ENCODE peak calls at places on chromosomes 3 and 15, in four cellular contexts. R is WTC11, J is HepG2, Q is K562. X is an unnamed sample.
A peak's percentile ranks its signal among the peaks of the same experiment; 100 is the strongest.

GRCh38 chr15:52351206-52351907 is 55.8 kb upstream of the MYO5C start:
- DNase-seq in J (no peak), Q (no peak), R (no peak), X (no peak)

GRCh38 chr3:61563614-61564404 is 2.4 kb downstream of the PTPRG start:
- DNase-seq in R (peak; percentile 18), Q (no peak), J (no peak), X (no peak)

GRCh38 chr3:161070252-161070930 is 34.8 kb downstream of the B3GALNT1 start:
- DNase-seq in J (no peak), Q (no peak), R (no peak), X (no peak)

GRCh38 chr3:119352863-119353527 is 58.8 kb downstream of the ARHGAP31 start:
- DNase-seq in R (no peak), J (peak; percentile 43), Q (no peak), X (no peak)

GRCh38 chr3:177832862-177833261 is 635.6 kb upstream of the TBL1XR1 start:
- DNase-seq in Q (no peak), R (no peak), J (no peak), X (no peak)

GRCh38 chr3:10928961-10929471 is 63.5 kb upstream of the SLC6A1 start:
- DNase-seq in Q (no peak), R (no peak), J (no peak), X (no peak)

GRCh38 chr15:50144342-50145120 is 25.5 kb upstream of the ATP8B4 start:
- DNase-seq in Q (no peak), R (no peak), J (no peak), X (no peak)

GRCh38 chr3:70982700-70983140 is 600.8 kb downstream of the FOXP1 start:
- DNase-seq in Q (no peak), J (no peak), R (peak; percentile 14), X (peak; percentile 14)

DNA sequence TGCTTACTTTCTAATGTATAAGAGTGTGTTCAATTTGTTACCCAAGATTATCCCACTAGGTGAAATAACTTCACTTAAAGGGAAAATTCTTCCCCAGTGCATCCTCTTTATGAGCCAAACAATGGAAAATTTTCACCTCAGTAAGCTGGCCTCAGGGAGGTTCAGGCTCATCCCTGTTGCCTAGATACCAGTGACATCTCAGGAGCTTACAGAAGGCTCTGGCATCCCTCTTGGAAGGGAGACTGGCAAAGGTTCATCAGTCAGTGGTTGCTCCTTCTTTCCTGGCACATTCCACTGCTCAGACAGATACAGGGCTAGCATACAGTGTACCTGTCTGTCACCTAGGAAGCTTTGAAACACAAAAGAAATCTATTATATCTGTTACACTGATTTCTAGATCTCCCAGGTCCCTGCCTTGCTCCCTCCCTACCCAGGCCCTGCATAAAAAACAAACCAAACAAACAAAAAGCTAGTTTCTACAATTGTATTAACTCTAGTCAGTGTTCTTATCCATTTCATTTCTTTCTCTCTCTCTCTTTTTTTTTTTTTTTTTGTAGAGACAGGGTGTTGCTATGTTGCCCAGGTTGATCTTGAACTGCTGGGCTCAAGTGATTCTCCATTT is 1.7 kb downstream of the IP6K2 start:
- DNase-seq in J (no peak), R (no peak), Q (no peak), X (no peak)
- TF ChIP-seq ELF4 in J (no peak), R (no peak), Q (no peak), X (no peak)

DNA sequence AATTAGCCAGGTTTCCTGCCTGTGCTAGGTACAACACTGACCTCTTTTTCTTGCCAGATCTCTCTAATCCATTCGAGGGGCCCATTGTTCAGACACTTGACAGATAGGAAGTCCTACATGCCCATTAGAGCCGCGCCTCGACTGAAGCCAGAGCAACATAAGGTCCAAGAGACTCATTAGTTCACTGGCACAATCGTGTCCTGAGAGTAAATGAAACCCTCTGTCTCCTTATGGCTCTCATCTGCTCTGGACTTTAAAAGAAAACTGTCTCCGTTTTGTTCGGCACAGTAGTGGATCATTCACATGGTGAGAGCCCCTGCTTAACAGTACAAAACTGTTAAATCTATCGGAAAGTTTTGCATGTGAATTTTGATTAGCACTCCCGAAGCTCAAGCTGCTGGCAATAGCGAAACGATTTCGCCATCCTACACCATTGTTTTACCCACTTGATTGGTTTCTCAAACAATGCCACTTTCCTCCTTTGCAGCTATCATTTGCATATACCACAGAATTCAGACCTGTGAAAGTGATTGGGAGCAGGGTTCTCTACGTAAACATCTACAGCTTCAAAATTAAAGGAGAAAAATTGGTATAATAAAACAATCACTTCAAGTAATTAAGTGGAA is 19.0 kb upstream of the C15orf61 start:
- DNase-seq in J (no peak), R (no peak), Q (no peak), X (no peak)
- TF ChIP-seq ELF4 in J (no peak), R (no peak), Q (no peak), X (no peak)

GRCh38 chr3:141876891-141877561 is 583 bp downstream of the ATP1B3 start:
- DNase-seq in J (peak; percentile 33), R (peak; percentile 44), Q (peak; percentile 44), X (peak; percentile 17)

GRCh38 chr3:141878812-141879211 is 2.4 kb downstream of the ATP1B3 start:
- DNase-seq in R (no peak), J (no peak), Q (no peak), X (no peak)

GRCh38 chr3:141878326-141878725 is 1.9 kb downstream of the ATP1B3 start:
- DNase-seq in J (no peak), R (no peak), Q (no peak), X (no peak)

GRCh38 chr3:141876381-141876890 is at the start of gene ATP1B3:
- DNase-seq in Q (peak; percentile 93), J (peak; percentile 60), R (peak; percentile 76), X (peak; percentile 82)

GRCh38 chr3:141877911-141878310 is 1.5 kb downstream of the ATP1B3 start:
- DNase-seq in Q (peak; percentile 48), J (no peak), R (no peak), X (no peak)
- TF ChIP-seq ELF4 in Q (no peak), J (no peak), R (no peak), X (no peak)

DNA sequence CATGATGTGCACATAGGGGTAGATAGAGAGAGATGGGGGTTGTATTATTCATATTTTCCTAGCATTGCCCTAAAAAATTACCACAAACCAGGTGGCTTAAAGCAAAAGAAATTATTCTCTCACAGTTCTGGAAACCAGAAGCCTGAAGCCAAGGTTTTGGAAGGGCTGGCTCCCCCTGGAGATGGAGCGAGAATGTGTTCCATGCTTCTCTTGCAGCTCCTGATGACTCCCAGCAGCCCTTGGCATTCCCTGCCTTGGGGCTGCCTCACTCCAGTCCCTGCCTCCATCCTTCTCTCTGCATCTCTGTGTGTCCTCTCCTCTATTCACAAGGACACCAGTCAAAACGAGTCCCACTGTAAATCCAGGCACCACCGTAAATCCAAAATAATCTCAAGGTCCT is 91.5 kb upstream of the FAM174B start:
- DNase-seq in R (no peak), Q (no peak), J (no peak), X (peak; percentile 20)
- TF ChIP-seq ELF4 in R (no peak), Q (no peak), J (no peak), X (no peak)

GRCh38 chr3:184154909-184155643 is at the start of gene DVL3:
- DNase-seq in R (peak; percentile 67), J (peak; percentile 50), Q (peak; percentile 89), X (peak; percentile 56)

GRCh38 chr3:184157206-184157605 is 2.0 kb downstream of the DVL3 start:
- DNase-seq in Q (peak; percentile 70), J (no peak), R (no peak), X (no peak)

GRCh38 chr3:184156522-184156955 is 1.4 kb downstream of the DVL3 start:
- DNase-seq in J (peak; percentile 53), R (peak; percentile 58), Q (no peak), X (no peak)

GRCh38 chr3:184158394-184158793 is 3.2 kb downstream of the DVL3 start:
- DNase-seq in Q (no peak), R (no peak), J (no peak), X (no peak)

GRCh38 chr3:184155644-184156521 is 706 bp downstream of the DVL3 start:
- DNase-seq in J (peak; percentile 68), Q (peak; percentile 52), R (peak; percentile 47), X (peak; percentile 18)
- TF ChIP-seq ELF4 in J (no peak), Q (no peak), R (no peak), X (no peak)

DNA sequence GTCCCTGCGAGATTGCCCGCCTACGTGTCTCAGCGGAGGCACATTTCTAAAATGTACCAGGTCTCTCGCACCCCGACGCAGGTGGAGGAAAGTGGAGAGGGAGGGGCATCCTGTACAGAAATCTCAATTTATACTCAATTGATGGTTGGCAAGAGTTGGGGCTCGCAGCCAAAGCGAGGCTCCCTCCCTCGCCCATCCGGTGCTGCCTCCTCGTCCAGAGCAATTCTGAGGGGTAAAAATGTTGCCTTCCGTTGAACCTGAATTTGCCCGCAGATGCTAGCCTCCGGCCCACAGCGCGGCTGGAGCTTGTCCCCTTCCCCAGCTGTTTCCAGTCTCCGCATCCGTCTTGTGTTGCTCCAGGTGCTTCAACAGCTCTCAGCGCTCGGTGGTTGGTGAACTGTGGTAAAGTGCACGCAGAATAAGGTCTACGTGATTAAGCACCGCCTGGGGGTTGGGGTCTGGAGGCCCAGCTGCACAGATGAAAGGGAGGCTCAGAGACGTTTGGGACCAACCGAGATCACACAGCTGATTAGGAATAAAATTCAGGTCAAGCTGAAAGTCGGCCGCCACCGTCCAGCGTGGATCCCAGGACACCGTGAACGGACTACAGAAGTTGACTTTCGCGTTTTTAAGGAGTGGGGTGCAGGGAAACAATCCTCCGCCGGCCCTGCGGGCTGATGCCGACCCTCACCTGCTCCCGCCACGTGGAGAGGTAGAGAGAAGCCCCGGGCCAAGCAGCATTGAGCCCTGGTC is 841 bp upstream of the POLG start:
- DNase-seq in Q (no peak), R (peak; percentile 53), J (peak; percentile 10), X (peak; percentile 45)
- TF ChIP-seq ELF4 in Q (no peak), R (no peak), J (no peak), X (no peak)

DNA sequence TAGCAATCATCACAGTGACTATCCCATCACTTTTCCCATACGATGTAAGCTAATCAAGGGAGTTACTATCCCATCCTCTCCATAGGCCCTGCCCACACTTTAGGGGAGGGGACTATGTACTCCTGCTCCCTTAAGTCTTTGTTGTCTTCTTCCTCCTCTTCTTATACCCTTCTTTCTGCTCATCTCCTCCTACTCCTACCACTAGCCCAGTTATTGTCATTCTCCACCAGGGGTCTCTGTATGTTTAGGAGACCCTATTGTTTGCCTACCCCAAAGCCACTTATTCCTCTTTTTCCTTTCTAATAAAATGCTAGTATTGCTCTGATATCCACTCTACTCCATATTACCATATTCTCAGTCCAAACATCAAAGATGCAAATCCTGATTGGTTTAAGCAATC is 27.8 kb downstream of the STAC start:
- DNase-seq in J (peak; percentile 1), R (no peak), Q (no peak), X (no peak)
- TF ChIP-seq ELF4 in J (no peak), R (no peak), Q (no peak), X (no peak)